ENCODE peak calls at places on chromosomes 16 and 17, in four cellular contexts. W is psoas muscle, A is OCI-LY7, S is uterus. N is an unnamed sample.

GRCh38 chr17:69222707-69223106 is 5.9 kb downstream of the ABCA10 start:
- DNase-seq in W (no peak), A (peak), S (no peak), N (no peak)

GRCh38 chr16:63623551-63624039 is 1498.3 kb downstream of the CDH11 start:
- DNase-seq in S (no peak), W (no peak), A (no peak), N (no peak)

GRCh38 chr17:40809721-40810421 is 10.1 kb upstream of the KRT28 start:
- DNase-seq in W (no peak), S (no peak), A (no peak), N (no peak)

GRCh38 chr16:72740346-72740745 is 307.6 kb downstream of the ZFHX3 start:
- DNase-seq in W (no peak), S (no peak), A (no peak), N (no peak)

GRCh38 chr17:4229627-4230026 is 34.2 kb downstream of the ANKFY1 start:
- DNase-seq in S (peak), A (no peak), W (peak), N (no peak)

GRCh38 chr17:72591500-72592241 is 470.9 kb downstream of the SOX9 start:
- DNase-seq in A (no peak), S (no peak), W (no peak), N (no peak)

GRCh38 chr17:39235555-39236221 is 9.9 kb upstream of the STAC2 start:
- DNase-seq in W (no peak), S (no peak), A (peak), N (peak)

GRCh38 chr17:81036128-81036891 is 1.4 kb downstream of the BAIAP2 start:
- DNase-seq in W (peak), A (no peak), S (no peak), N (no peak)

GRCh38 chr16:69936751-69937211 is 14.4 kb upstream of the CLEC18A start:
- DNase-seq in W (no peak), S (no peak), A (no peak), N (no peak)

GRCh38 chr17:82236142-82236971 is 7.5 kb downstream of the SLC16A3 start:
- DNase-seq in A (peak), S (peak), W (peak), N (peak)

GRCh38 chr17:66915204-66915611 is 49.3 kb upstream of the CACNG4 start:
- DNase-seq in A (no peak), W (peak), S (no peak), N (peak)

GRCh38 chr17:45990836-45991235 is 8.2 kb upstream of the STH start:
- DNase-seq in S (no peak), A (no peak), W (no peak), N (no peak)

GRCh38 chr16:17407321-17407720 is 63.4 kb downstream of the XYLT1 start:
- DNase-seq in S (no peak), A (no peak), W (no peak), N (no peak)

DNA sequence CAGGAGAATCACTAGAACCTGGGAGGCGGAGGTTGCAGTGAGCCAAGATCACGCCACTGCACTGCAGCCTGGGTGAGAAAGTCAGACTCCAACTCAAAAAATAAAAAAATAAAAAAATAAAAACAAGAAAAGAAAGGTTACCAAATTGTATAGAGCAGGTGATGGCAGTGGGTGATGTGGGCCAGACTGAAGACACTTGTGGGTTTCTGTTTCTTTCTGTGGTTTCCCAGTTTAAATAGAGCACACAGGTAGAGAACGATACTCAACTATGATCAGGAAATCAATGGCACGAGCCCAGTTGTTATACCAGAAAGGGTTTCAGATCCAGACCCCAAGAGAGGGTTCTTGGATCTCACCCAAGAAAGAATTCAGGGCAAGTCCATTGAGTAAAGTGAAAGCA is 32.6 kb downstream of the NUBP1 start:
- DNase-seq in A (no peak), S (no peak), W (no peak), N (peak)
- TF ChIP-seq CTCF in A (no peak), S (no peak), W (no peak), N (no peak)

DNA sequence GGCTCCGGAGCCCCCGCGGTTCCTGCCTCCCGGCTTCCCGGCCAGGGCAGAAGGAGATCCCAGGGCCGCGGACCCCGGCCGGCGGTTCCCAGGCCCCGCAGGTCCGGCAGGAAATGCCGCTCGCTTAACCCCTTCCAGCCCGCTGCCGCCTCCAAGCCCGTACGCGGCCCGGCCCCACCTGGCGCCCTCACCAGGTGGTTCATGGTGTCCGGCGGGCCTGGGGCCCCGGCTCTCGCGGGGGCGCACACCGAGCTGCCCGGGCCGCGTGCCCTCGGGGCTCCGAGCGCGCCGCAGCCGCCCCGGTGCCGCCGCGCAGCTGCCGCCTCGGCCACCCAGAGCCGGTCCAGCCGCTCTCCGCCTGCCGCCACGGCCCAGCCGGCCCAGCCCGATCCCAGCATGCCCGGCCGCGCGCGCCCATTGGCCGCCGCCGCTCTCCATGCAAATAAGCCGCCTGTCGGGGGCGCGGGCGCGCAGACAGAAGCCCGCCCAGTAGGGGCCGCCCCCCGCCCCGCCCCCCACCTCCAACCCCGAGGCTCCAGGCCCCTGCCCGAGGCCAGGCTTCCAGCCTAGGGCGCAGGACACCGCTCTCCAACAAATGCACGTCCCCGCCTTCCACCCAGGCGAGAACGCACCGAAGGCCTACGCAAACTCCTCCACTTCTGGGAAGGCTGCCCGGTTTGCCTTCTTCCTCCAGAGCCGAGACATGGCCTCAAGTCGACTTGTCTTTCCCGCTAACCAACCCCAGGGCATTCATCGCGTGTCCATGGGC is at the start of gene BCAR1:
- DNase-seq in A (peak), W (peak), S (peak), N (peak)
- H3K4me3 ChIP-seq in A (peak), W (peak), S (peak), N (peak)

DNA sequence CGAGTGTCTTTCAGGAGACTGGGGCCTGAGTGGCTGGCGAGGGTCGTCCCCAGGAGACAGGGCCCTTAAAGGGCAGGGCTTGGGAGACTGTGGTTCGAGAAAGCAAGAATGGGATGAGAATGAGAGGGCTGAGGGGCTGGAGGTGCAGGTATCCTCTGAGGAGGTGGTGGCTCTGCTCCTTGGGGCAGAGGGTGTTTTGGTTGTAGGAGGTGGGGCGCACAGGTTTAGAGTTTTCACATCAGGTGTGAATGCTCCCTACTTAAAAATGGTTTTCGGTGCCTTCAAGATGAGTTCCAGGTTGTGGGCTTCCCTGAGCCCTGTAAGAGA is 430 bp downstream of the BCAS3 start:
- DNase-seq in W (no peak), S (no peak), A (no peak), N (no peak)
- TF ChIP-seq CTCF in W (no peak), S (no peak), A (no peak), N (no peak)

GRCh38 chr17:77148959-77149510 is 8.3 kb downstream of the SEC14L1 start:
- DNase-seq in S (no peak), A (no peak), W (no peak), N (no peak)

GRCh38 chr17:77146882-77147281 is 6.1 kb downstream of the SEC14L1 start:
- DNase-seq in W (no peak), S (no peak), A (peak), N (no peak)

GRCh38 chr17:77148109-77148958 is 7.6 kb downstream of the SEC14L1 start:
- DNase-seq in A (no peak), S (no peak), W (no peak), N (no peak)

GRCh38 chr17:77145635-77146632 is 5.2 kb downstream of the SEC14L1 start:
- DNase-seq in A (peak), S (no peak), W (peak), N (peak)

DNA sequence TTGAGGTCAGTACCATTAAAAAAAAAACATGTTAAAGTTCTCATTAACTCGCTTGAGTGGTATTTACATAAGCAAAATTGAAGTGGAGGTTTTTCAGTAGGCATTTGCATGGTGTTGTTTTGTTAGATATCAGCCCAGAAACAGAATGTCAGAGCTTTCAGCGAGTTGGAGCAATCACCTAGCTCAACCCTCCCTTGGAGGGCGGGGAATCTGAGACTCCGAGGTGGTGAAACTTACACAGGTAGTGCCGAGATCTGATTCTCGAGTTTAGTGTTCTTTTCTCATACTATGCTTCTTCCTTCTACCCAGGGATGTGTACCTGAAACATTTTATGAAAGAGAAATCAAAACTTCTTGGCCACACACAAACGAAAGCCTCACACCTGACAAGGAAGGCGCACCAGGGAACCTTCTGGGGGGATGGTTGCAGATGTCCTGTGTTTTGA is 6.6 kb downstream of the SEC14L1 start:
- DNase-seq in S (no peak), A (peak), W (no peak), N (peak)
- H3K4me3 ChIP-seq in S (no peak), A (peak), W (peak), N (no peak)

GRCh38 chr17:18323007-18323406 is 7.9 kb downstream of the SMCR8 start:
- DNase-seq in A (peak), S (no peak), W (no peak), N (no peak)

GRCh38 chr17:18322522-18322921 is 7.4 kb downstream of the SMCR8 start:
- DNase-seq in W (no peak), S (no peak), A (no peak), N (no peak)

GRCh38 chr17:18326039-18326438 is 10.9 kb downstream of the SMCR8 start:
- DNase-seq in S (no peak), W (no peak), A (no peak), N (no peak)

GRCh38 chr17:18323507-18324139 is 8.5 kb downstream of the SMCR8 start:
- DNase-seq in S (no peak), A (no peak), W (no peak), N (no peak)

GRCh38 chr17:18324140-18325049 is 9.3 kb downstream of the SMCR8 start:
- DNase-seq in S (no peak), A (no peak), W (no peak), N (no peak)
- TF ChIP-seq CTCF in S (no peak), A (no peak), W (no peak), N (no peak)

DNA sequence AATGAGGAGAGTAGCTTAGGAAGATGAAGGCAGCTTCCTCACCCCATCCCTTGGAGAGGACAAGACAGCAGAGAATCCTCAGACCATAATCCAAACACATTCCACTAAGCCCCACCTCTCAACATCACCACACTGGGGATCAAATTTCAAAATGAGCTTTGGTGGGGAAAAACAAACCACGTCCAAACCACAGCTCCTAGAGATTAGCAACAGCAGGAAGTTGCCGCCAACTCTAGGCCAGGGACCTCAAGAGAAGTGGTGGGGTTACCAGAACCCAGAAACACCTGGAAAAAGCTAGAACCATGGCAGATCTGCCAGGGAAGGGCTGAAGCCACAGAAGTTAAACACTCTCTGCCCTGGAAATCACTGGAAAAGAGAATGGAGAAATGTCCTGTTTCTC is 571.6 kb downstream of the HS3ST4 start:
- DNase-seq in A (no peak), W (no peak), S (no peak), N (no peak)
- H3K4me3 ChIP-seq in A (no peak), W (no peak), S (no peak), N (no peak)

DNA sequence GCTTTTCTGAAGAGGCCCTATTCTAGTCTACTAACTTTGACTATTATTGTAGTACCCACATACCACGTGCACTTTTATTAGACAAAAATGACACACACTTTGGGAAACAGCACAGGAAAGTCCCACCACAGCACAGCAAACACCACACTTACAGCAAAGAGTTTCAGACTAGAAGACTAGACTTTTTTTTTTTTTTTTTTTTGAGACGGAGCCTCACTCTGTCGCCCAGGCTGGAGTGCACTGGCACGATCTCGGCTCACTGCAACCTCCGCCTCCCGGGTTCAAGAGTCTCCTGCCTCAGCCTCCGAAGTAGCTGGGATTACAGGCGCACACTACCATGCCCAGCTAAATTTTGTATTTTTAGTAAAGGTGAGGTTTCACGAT is 20.1 kb downstream of the YWHAE start:
- DNase-seq in S (no peak), A (no peak), W (no peak), N (peak)
- TF ChIP-seq CTCF in S (no peak), A (no peak), W (no peak), N (no peak)

DNA sequence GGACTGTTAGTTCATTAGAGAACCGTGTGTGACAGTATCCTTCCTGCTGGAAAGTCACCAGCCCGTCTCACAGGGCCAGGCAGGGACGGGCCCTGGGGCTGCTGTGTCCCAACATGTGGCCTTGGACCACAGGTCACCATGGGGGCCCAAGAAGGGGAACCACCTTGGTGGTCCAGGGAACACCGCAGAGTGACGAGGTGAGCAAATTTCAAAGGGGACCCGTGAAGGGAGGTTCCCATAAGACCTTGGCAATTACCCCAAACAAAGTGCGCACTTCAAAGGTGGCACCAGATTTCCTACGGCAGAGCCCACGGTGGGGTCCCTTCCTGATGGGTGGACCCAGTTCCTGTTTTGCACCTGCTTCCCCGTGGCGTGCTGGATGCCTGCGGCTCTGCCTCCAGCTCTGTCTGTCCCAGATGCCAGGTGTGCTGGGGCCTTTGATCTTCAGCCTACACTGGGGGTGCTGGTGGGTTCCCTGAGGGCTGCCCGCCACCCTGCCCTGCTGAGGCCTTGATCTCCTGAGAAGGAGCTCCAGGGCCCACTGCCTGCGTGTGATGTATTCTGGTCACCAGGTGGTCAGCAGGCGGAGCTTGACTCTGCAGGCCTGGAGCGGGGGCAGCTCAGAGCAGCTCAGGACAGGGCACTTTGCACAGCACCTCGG is 27.0 kb downstream of the SLC7A5 start:
- DNase-seq in S (no peak), A (peak), W (no peak), N (no peak)
- H3K4me3 ChIP-seq in S (no peak), A (peak), W (no peak), N (no peak)

DNA sequence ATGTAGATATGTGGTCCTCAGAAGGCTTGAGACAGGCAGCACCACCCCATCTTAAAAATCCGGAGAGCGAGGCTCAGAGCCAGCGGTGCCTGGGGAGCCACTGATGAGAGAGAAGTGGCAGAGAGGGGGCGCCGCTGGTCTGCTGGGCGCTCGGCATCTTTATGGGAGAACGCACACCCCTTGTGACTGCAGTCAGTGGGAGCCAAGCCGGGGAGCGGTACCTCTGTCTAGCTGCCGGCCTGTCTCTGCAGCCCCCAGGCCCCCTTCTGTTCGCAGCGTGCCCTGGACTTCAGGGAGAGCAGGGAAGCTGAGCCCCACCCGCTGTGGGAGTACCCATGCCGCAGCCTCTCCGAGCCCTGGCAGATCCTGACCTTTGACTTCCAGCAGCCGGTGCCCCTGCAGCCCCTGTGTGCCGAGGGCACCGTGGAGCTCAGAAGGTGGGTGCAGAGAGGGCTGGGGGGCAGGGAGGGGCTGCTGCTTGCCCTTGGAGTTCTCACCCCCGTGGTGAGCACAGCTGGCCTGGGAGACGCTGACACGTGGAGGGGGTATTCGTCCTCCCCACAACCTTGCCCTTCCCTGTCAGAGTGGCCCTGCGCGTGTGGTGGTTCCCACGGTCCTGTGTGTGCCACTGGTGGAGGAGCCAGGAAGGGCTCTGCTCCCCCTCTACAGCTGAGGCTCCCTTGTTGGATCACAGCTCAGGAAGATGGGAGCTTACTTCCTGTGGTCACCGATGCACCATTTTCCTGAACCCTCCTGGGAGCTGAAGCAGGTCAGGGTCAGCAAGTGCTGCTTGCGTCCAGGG is 44.8 kb downstream of the PRMT7 start:
- DNase-seq in A (no peak), W (no peak), S (no peak), N (peak)
- TF ChIP-seq CTCF in A (peak), W (no peak), S (no peak), N (no peak)

DNA sequence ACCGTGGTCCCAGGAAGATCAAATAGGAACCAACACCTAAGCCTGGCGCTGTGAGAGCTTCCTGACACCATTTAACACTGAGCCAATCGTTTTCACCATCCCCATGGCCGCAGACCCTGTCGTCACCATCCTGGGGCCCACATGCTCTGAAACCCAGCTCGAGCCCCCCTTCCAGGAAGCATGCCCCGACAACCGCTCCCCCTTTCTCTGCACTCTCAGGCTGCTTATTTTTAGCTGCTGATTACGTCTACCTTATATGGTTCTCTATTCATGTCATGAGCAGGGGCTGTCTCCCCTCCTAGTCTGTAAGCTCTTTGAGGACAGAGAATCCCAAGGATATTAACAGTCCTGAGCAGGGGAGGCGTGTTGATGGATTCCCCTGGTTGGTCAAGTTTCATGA is 10.5 kb downstream of the SRL start:
- DNase-seq in W (peak), S (no peak), A (no peak), N (no peak)
- H3K4me3 ChIP-seq in W (peak), S (no peak), A (no peak), N (no peak)

N was measured in GM12865.